ENCODE peak calls at places on chromosomes 12 and 14, in six cellular contexts. One of them, this sample, is unnamed.

GRCh38 chr14:74906923-74907620 is 16.0 kb downstream of the RPS6KL1 start:
- ATAC-seq in GM12878: peak
- ATAC-seq in HepG2: peak
- ATAC-seq in K562: peak
- ATAC-seq in A549: peak
- ATAC-seq in upper lobe of left lung: no peak
- ATAC-seq in this sample: no peak

GRCh38 chr14:61524936-61525292 is 170.4 kb upstream of the HIF1A start:
- ATAC-seq in A549: peak
- ATAC-seq in K562: no peak
- ATAC-seq in HepG2: no peak
- ATAC-seq in upper lobe of left lung: no peak
- ATAC-seq in GM12878: no peak
- ATAC-seq in this sample: peak

GRCh38 chr14:103207404-103208072 is 84.3 kb downstream of the TNFAIP2 start:
- ATAC-seq in A549: no peak
- ATAC-seq in GM12878: no peak
- ATAC-seq in upper lobe of left lung: peak
- ATAC-seq in HepG2: no peak
- ATAC-seq in K562: peak
- ATAC-seq in this sample: peak

GRCh38 chr12:57881035-57881973 is 34.8 kb upstream of the CTDSP2 start:
- ATAC-seq in A549: peak
- ATAC-seq in HepG2: no peak
- ATAC-seq in upper lobe of left lung: no peak
- ATAC-seq in K562: no peak
- ATAC-seq in GM12878: no peak
- ATAC-seq in this sample: no peak

GRCh38 chr12:66011731-66012130 is 118.8 kb downstream of the LLPH start:
- ATAC-seq in HepG2: no peak
- ATAC-seq in K562: no peak
- ATAC-seq in upper lobe of left lung: no peak
- ATAC-seq in GM12878: no peak
- ATAC-seq in A549: no peak
- ATAC-seq in this sample: no peak

GRCh38 chr14:104214819-104215218 is 76.4 kb downstream of the KIF26A start:
- ATAC-seq in GM12878: no peak
- ATAC-seq in K562: no peak
- ATAC-seq in upper lobe of left lung: no peak
- ATAC-seq in HepG2: no peak
- ATAC-seq in A549: no peak
- ATAC-seq in this sample: no peak

GRCh38 chr14:50814161-50814560 is 16.8 kb downstream of the NIN start:
- ATAC-seq in A549: no peak
- ATAC-seq in HepG2: no peak
- ATAC-seq in upper lobe of left lung: no peak
- ATAC-seq in GM12878: peak
- ATAC-seq in K562: no peak
- ATAC-seq in this sample: no peak

GRCh38 chr14:57485635-57486034 is 8.0 kb downstream of the CCDC198 start:
- ATAC-seq in HepG2: no peak
- ATAC-seq in A549: no peak
- ATAC-seq in GM12878: peak
- ATAC-seq in upper lobe of left lung: no peak
- ATAC-seq in K562: no peak
- ATAC-seq in this sample: no peak

GRCh38 chr12:47222960-47223847 is 143.4 kb upstream of the AMIGO2 start:
- ATAC-seq in upper lobe of left lung: no peak
- ATAC-seq in K562: peak
- ATAC-seq in HepG2: peak
- ATAC-seq in GM12878: peak
- ATAC-seq in A549: peak
- ATAC-seq in this sample: no peak

GRCh38 chr14:68747366-68747765 is 45.5 kb downstream of the ZFP36L1 start:
- ATAC-seq in GM12878: no peak
- ATAC-seq in K562: no peak
- ATAC-seq in upper lobe of left lung: no peak
- ATAC-seq in A549: no peak
- ATAC-seq in HepG2: peak
- ATAC-seq in this sample: no peak

GRCh38 chr12:61356485-61356884 is 903.7 kb upstream of the USP15 start:
- ATAC-seq in A549: no peak
- ATAC-seq in GM12878: no peak
- ATAC-seq in K562: no peak
- ATAC-seq in upper lobe of left lung: peak
- ATAC-seq in HepG2: no peak
- ATAC-seq in this sample: no peak

GRCh38 chr14:74863274-74863673 is 12.7 kb downstream of the PROX2 start:
- ATAC-seq in A549: no peak
- ATAC-seq in upper lobe of left lung: peak
- ATAC-seq in K562: no peak
- ATAC-seq in GM12878: no peak
- ATAC-seq in HepG2: peak
- ATAC-seq in this sample: no peak

GRCh38 chr12:64029013-64029857 is 184.7 kb downstream of the SRGAP1 start:
- ATAC-seq in upper lobe of left lung: no peak
- ATAC-seq in HepG2: no peak
- ATAC-seq in A549: no peak
- ATAC-seq in GM12878: no peak
- ATAC-seq in K562: no peak
- ATAC-seq in this sample: peak

GRCh38 chr12:12461281-12461922 is 101.3 kb downstream of the DUSP16 start:
- ATAC-seq in upper lobe of left lung: no peak
- ATAC-seq in GM12878: no peak
- ATAC-seq in HepG2: no peak
- ATAC-seq in A549: no peak
- ATAC-seq in K562: no peak
- ATAC-seq in this sample: no peak

GRCh38 chr12:71477609-71478008 is 38.0 kb downstream of the LGR5 start:
- ATAC-seq in GM12878: no peak
- ATAC-seq in HepG2: peak
- ATAC-seq in A549: no peak
- ATAC-seq in upper lobe of left lung: no peak
- ATAC-seq in K562: no peak
- ATAC-seq in this sample: no peak

GRCh38 chr14:86799244-86799647 is 1193.7 kb downstream of the GALC start:
- ATAC-seq in A549: no peak
- ATAC-seq in upper lobe of left lung: no peak
- ATAC-seq in K562: no peak
- ATAC-seq in HepG2: peak
- ATAC-seq in GM12878: no peak
- ATAC-seq in this sample: no peak

DNA sequence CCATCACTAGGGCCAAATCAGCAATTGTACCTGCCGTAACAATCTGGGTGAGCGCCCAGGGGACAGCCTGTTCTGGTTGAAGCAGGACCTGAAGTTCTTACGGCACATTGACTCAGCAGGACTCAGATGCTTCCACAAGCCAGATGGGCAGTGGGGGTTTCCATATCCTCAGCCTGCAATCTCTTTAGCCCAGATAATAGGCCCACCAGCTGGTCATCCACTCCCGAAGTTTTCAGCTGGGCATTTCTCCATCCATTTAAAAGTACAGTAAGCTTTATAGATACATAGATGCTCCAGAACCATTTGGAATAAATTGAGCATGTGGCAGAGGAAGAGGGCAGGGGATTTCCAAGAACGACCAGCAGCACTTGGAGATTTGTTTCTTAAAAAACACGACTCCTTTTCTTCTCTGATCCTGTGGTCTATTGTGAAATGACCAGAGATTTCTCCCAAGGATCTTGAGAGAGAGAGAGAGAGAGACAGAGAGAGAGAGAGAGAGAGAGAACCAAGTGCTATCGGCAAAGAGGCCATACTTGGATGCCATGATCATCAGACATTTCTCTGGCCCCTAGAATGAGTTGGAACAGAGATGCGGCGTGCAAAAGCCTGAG is 74.8 kb upstream of the PLXNC1 start:
- ATAC-seq in HepG2: no peak
- ATAC-seq in GM12878: no peak
- ATAC-seq in upper lobe of left lung: no peak
- ATAC-seq in A549: no peak
- ATAC-seq in K562: no peak
- ATAC-seq in this sample: no peak
- TF ChIP-seq EP300 in HepG2: no peak
- TF ChIP-seq EP300 in GM12878: no peak
- TF ChIP-seq EP300 in upper lobe of left lung: no peak
- TF ChIP-seq EP300 in A549: no peak
- TF ChIP-seq EP300 in K562: no peak
- TF ChIP-seq EP300 in this sample: peak

GRCh38 chr14:55914771-55915170 is 203.4 kb upstream of the PELI2 start:
- ATAC-seq in upper lobe of left lung: no peak
- ATAC-seq in A549: no peak
- ATAC-seq in HepG2: no peak
- ATAC-seq in K562: no peak
- ATAC-seq in GM12878: no peak
- ATAC-seq in this sample: no peak

GRCh38 chr14:55912344-55912743 is 205.9 kb upstream of the PELI2 start:
- ATAC-seq in HepG2: no peak
- ATAC-seq in A549: no peak
- ATAC-seq in K562: no peak
- ATAC-seq in upper lobe of left lung: peak
- ATAC-seq in GM12878: no peak
- ATAC-seq in this sample: no peak

GRCh38 chr14:55911794-55912193 is 206.4 kb upstream of the PELI2 start:
- ATAC-seq in HepG2: no peak
- ATAC-seq in upper lobe of left lung: no peak
- ATAC-seq in GM12878: no peak
- ATAC-seq in K562: no peak
- ATAC-seq in A549: no peak
- ATAC-seq in this sample: no peak

GRCh38 chr14:55915464-55915863 is 202.7 kb upstream of the PELI2 start:
- ATAC-seq in HepG2: no peak
- ATAC-seq in upper lobe of left lung: no peak
- ATAC-seq in A549: no peak
- ATAC-seq in GM12878: no peak
- ATAC-seq in K562: no peak
- ATAC-seq in this sample: no peak

GRCh38 chr14:55913324-55914035 is 204.7 kb upstream of the PELI2 start:
- ATAC-seq in upper lobe of left lung: no peak
- ATAC-seq in GM12878: no peak
- ATAC-seq in K562: no peak
- ATAC-seq in HepG2: no peak
- ATAC-seq in A549: no peak
- ATAC-seq in this sample: peak
- TF ChIP-seq EP300 in upper lobe of left lung: no peak
- TF ChIP-seq EP300 in GM12878: no peak
- TF ChIP-seq EP300 in K562: no peak
- TF ChIP-seq EP300 in HepG2: no peak
- TF ChIP-seq EP300 in A549: no peak
- TF ChIP-seq EP300 in this sample: no peak

DNA sequence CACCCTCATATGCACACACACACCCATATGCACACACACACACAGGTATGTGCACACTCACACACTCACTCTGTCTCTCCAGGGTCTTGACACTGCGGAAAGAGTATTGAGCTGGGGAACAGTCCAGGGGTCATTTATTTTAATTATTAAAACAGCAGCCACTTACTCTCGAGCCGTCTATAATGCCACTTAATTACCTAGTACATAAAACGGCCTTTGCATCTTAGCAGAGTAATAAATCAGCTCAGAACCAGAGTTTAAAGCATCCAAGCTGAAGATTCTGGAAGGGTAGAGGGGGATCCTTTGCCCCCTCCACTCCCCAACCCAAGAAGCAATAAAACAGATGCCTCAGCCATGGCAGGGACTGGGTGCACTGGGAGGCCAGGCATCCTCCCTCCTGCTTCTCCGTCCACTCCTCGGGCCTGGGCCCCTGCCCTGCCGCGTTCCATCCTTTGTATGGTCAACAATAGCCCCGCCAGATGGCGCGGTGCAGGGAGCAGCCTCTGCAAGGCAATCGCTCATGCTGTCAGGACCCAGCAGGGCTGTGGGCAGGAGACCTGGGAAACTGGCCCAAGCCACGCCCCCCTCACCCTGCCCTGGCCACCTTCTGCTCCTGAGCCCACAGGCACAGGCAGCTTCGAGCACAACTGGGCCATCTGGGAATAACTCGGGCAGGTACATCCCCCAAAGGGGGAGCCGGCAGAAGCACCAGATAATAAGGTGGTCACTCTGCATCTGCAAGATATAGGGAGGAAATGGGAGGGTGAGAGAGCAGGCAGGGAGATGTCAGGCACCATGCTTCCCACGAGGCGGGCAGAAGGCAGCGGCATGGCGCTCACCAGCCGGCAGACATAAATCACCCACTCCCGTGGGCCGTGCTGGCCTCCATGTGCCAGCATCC is 40.9 kb downstream of the CCDC85C start:
- ATAC-seq in K562: peak
- ATAC-seq in upper lobe of left lung: peak
- ATAC-seq in A549: peak
- ATAC-seq in GM12878: no peak
- ATAC-seq in HepG2: peak
- ATAC-seq in this sample: peak
- TF ChIP-seq EP300 in K562: no peak
- TF ChIP-seq EP300 in upper lobe of left lung: no peak
- TF ChIP-seq EP300 in A549: no peak
- TF ChIP-seq EP300 in GM12878: no peak
- TF ChIP-seq EP300 in HepG2: no peak
- TF ChIP-seq EP300 in this sample: no peak

DNA sequence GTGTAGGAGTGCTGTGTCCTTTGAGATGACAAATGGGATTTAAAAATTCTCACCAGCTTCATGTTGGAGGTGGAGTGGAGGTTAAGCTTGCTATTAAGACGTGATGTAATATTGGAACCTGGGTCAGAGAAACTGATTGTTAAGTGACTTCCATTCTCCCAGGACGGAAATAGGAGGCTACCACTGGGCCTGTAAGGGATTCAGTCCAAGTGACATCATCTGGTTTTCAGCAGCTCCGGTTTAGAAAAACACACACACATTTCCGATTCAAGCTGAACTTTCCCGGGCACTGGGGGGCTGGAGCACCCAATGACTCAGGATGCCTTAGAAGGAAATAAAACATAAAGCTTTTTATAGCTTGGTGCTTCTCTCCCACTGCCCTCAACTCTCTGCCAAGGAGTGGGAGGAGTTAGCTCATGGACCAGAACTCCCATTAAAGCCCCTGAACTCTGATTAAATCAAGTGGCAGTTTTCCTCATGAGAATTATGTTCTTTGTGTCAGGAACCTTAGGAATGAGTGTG is 12.4 kb downstream of the CALM1 start:
- ATAC-seq in GM12878: no peak
- ATAC-seq in HepG2: peak
- ATAC-seq in K562: no peak
- ATAC-seq in upper lobe of left lung: no peak
- ATAC-seq in A549: peak
- ATAC-seq in this sample: peak
- TF ChIP-seq EP300 in GM12878: no peak
- TF ChIP-seq EP300 in HepG2: no peak
- TF ChIP-seq EP300 in K562: no peak
- TF ChIP-seq EP300 in upper lobe of left lung: no peak
- TF ChIP-seq EP300 in A549: no peak
- TF ChIP-seq EP300 in this sample: no peak